ENCODE peak calls at places on chromosomes 2 and 18, in four cellular contexts. O is IMR-90, Z is brain microvascular endothelial cell, A is aorta. N is an unnamed sample.

GRCh38 chr2:165793779-165794519 is at the start of gene GALNT3:
- DNase-seq in Z (no peak), O (no peak), A (peak), N (no peak)

GRCh38 chr2:102674836-102675235 is 55.5 kb downstream of the SLC9A2 start:
- DNase-seq in A (no peak), O (no peak), Z (no peak), N (no peak)

GRCh38 chr2:241314181-241314932 is 1.1 kb downstream of the HDLBP start:
- DNase-seq in O (peak), Z (peak), A (no peak), N (no peak)

GRCh38 chr18:11984091-11984490 is 2.8 kb downstream of the IMPA2 start:
- DNase-seq in Z (no peak), A (no peak), O (no peak), N (no peak)

GRCh38 chr2:197356136-197356535 is 45.6 kb upstream of the ANKRD44 start:
- DNase-seq in O (no peak), A (no peak), Z (no peak), N (no peak)

GRCh38 chr2:50529600-50530218 is 502.2 kb downstream of the NRXN1 start:
- DNase-seq in Z (peak), O (peak), A (no peak), N (peak)

GRCh38 chr2:31219131-31219969 is 2.0 kb upstream of the CAPN14 start:
- DNase-seq in A (no peak), Z (no peak), O (no peak), N (no peak)

GRCh38 chr2:82811946-82812345 is 1647.1 kb downstream of the SUCLG1 start:
- DNase-seq in A (no peak), Z (no peak), O (no peak), N (no peak)

GRCh38 chr2:54422072-54422581 is 34.0 kb upstream of the SPTBN1 start:
- DNase-seq in Z (no peak), A (no peak), O (no peak), N (no peak)

GRCh38 chr2:62923242-62923641 is 127.4 kb upstream of the OTX1 start:
- DNase-seq in O (no peak), A (no peak), Z (no peak), N (no peak)

GRCh38 chr18:36095936-36096519 is 28.7 kb upstream of the RPRD1A start:
- DNase-seq in O (peak), Z (peak), A (no peak), N (peak)

GRCh38 chr2:217058791-217059755 is 199.2 kb upstream of the TNP1 start:
- DNase-seq in Z (no peak), O (no peak), A (no peak), N (no peak)

GRCh38 chr2:102736607-102737409 is 25.0 kb upstream of the TMEM182 start:
- DNase-seq in Z (peak), O (peak), A (peak), N (peak)

GRCh38 chr2:216029416-216030129 is 16.2 kb upstream of the MREG start:
- DNase-seq in O (peak), A (no peak), Z (no peak), N (no peak)

GRCh38 chr2:204321027-204321800 is 224.1 kb upstream of the PARD3B start:
- DNase-seq in A (no peak), O (no peak), Z (no peak), N (no peak)

GRCh38 chr2:12824304-12824761 is 107.6 kb downstream of the TRIB2 start:
- DNase-seq in Z (peak), A (peak), O (peak), N (no peak)

GRCh38 chr18:44740000-44740399 is 59.3 kb downstream of the SETBP1 start:
- DNase-seq in Z (no peak), O (no peak), A (no peak), N (no peak)

GRCh38 chr18:25503567-25504081 is 151.7 kb upstream of the ZNF521 start:
- DNase-seq in A (peak), Z (peak), O (peak), N (peak)

GRCh38 chr2:20106746-20107145 is 55.3 kb upstream of the LAPTM4A start:
- DNase-seq in Z (no peak), O (no peak), A (no peak), N (no peak)

GRCh38 chr2:121501070-121501469 is 29.6 kb upstream of the RNU4ATAC start:
- DNase-seq in O (peak), Z (peak), A (no peak), N (peak)

GRCh38 chr2:206920310-206920709 is 19.0 kb upstream of the CPO start:
- DNase-seq in O (no peak), Z (no peak), A (no peak), N (no peak)

GRCh38 chr2:196660264-196660663 is 20.7 kb downstream of the CCDC150 start:
- DNase-seq in A (no peak), Z (peak), O (peak), N (no peak)

GRCh38 chr2:37330669-37331068 is 6.0 kb upstream of the PRKD3 start:
- DNase-seq in O (no peak), Z (no peak), A (no peak), N (no peak)

GRCh38 chr2:6826081-6826913 is 39.4 kb downstream of the CMPK2 start:
- DNase-seq in A (no peak), Z (peak), O (peak), N (no peak)

GRCh38 chr2:33498291-33498956 is 22.0 kb downstream of the RASGRP3 start:
- DNase-seq in O (no peak), Z (no peak), A (no peak), N (no peak)

GRCh38 chr2:6184532-6185302 is 492.5 kb downstream of the SOX11 start:
- DNase-seq in Z (peak), O (peak), A (no peak), N (no peak)

GRCh38 chr2:48560546-48561209 is 30.7 kb downstream of the STON1 start:
- DNase-seq in Z (no peak), A (no peak), O (no peak), N (no peak)

GRCh38 chr2:199366406-199366805 is 91.3 kb downstream of the SATB2 start:
- DNase-seq in A (no peak), Z (no peak), O (peak), N (no peak)

GRCh38 chr2:232523682-232524597 is 2.0 kb upstream of the CHRND start:
- DNase-seq in Z (no peak), O (peak), A (no peak), N (no peak)

GRCh38 chr2:126971481-126972271 is 73.0 kb downstream of the TEX51 start:
- DNase-seq in A (peak), Z (peak), O (peak), N (peak)

GRCh38 chr18:55575949-55576348 is 12.0 kb downstream of the TCF4 start:
- DNase-seq in Z (no peak), O (no peak), A (no peak), N (no peak)

GRCh38 chr2:174026122-174026845 is 61.1 kb upstream of the SP3 start:
- DNase-seq in O (peak), A (no peak), Z (peak), N (no peak)

GRCh38 chr2:107068069-107068468 is 182.1 kb upstream of the ST6GAL2 start:
- DNase-seq in Z (no peak), A (no peak), O (no peak), N (no peak)

GRCh38 chr2:35246702-35247101 is 1108.9 kb upstream of the CRIM1 start:
- DNase-seq in A (no peak), Z (no peak), O (no peak), N (no peak)

GRCh38 chr2:35255826-35256225 is 1099.8 kb upstream of the CRIM1 start:
- DNase-seq in A (no peak), O (no peak), Z (no peak), N (no peak)

GRCh38 chr2:35251156-35251555 is 1104.4 kb upstream of the CRIM1 start:
- DNase-seq in A (no peak), O (no peak), Z (no peak), N (no peak)
- H3K4me3 ChIP-seq in A (no peak), O (no peak), Z (no peak), N (no peak)

GRCh38 chr2:160510617-160511016 is 17.0 kb upstream of the RBMS1 start:
- DNase-seq in Z (no peak), A (no peak), O (no peak), N (no peak)

GRCh38 chr2:160513120-160513519 is 19.5 kb upstream of the RBMS1 start:
- DNase-seq in A (no peak), O (no peak), Z (no peak), N (no peak)

GRCh38 chr2:160515120-160515519 is 21.5 kb upstream of the RBMS1 start:
- DNase-seq in Z (no peak), O (no peak), A (no peak), N (no peak)

GRCh38 chr2:160516547-160517365 is 23.1 kb upstream of the RBMS1 start:
- DNase-seq in Z (no peak), O (peak), A (no peak), N (peak)

GRCh38 chr2:160512484-160512883 is 18.9 kb upstream of the RBMS1 start:
- DNase-seq in Z (no peak), A (no peak), O (no peak), N (no peak)
- H3K4me3 ChIP-seq in Z (no peak), A (no peak), O (no peak), N (no peak)

GRCh38 chr2:558302-558642 is 118.9 kb downstream of the TMEM18 start:
- DNase-seq in Z (no peak), O (no peak), A (no peak), N (no peak)
- H3K4me3 ChIP-seq in Z (no peak), O (no peak), A (no peak), N (no peak)

DNA sequence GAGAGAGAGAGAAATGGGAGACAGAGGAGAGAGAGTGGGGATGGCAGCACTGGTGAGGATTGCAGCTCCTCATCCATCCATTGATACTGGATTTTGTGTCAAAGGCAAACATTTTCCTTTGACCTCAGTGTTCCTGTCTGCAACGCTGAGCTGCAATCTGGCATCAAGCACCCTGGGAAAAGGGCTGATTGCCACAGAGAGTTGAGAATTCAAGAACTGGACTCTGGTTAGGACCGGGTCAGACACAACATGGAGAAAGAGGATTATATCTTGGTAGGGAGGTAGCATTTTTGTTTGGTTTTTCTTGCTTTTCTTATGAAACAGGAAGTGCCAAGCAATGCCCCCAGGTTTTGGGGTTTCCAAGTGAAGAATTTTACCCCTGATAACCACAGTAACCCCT is 81.9 kb upstream of the PKDCC start:
- DNase-seq in A (peak), O (no peak), Z (no peak), N (no peak)
- H3K4me3 ChIP-seq in A (no peak), O (no peak), Z (no peak), N (no peak)

GRCh38 chr2:161990036-161990435 is 84.0 kb downstream of the DPP4 start:
- DNase-seq in Z (no peak), A (no peak), O (no peak), N (no peak)
- H3K4me3 ChIP-seq in Z (no peak), A (no peak), O (no peak), N (no peak)

N was measured in astrocyte of the cerebellum.